ENCODE peak calls at places on chromosomes 13 and 19, in seven cellular contexts. One of them, this sample, is unnamed.
A peak's percentile ranks its signal among the peaks of the same experiment; 100 is the strongest.

GRCh38 chr13:102399791-102400618 is 1.8 kb downstream of the FGF14 start:
- DNase-seq in uterus: peak; percentile 15
- DNase-seq in left ventricle myocardium inferior: peak; percentile 25
- DNase-seq in AG09309: no peak
- DNase-seq in choroid plexus epithelial cell: no peak
- DNase-seq in breast epithelium: no peak
- DNase-seq in AG04449: no peak
- DNase-seq in this sample: no peak

GRCh38 chr19:6062274-6062673 is 48.0 kb downstream of the RFX2 start:
- DNase-seq in uterus: peak; percentile 41
- DNase-seq in left ventricle myocardium inferior: no peak
- DNase-seq in AG09309: no peak
- DNase-seq in choroid plexus epithelial cell: no peak
- DNase-seq in breast epithelium: peak; percentile 49
- DNase-seq in AG04449: no peak
- DNase-seq in this sample: peak; percentile 51

GRCh38 chr19:5052945-5053485 is 84.1 kb downstream of the KDM4B start:
- DNase-seq in uterus: no peak
- DNase-seq in left ventricle myocardium inferior: no peak
- DNase-seq in AG09309: no peak
- DNase-seq in choroid plexus epithelial cell: no peak
- DNase-seq in breast epithelium: no peak
- DNase-seq in AG04449: no peak
- DNase-seq in this sample: no peak

GRCh38 chr19:3880471-3881271 is at the start of gene ATCAY:
- DNase-seq in uterus: no peak
- DNase-seq in left ventricle myocardium inferior: no peak
- DNase-seq in AG09309: no peak
- DNase-seq in choroid plexus epithelial cell: no peak
- DNase-seq in breast epithelium: no peak
- DNase-seq in AG04449: no peak
- DNase-seq in this sample: no peak

GRCh38 chr13:28575200-28575599 is 80.3 kb upstream of the FLT1 start:
- DNase-seq in uterus: no peak
- DNase-seq in left ventricle myocardium inferior: no peak
- DNase-seq in AG09309: no peak
- DNase-seq in choroid plexus epithelial cell: no peak
- DNase-seq in breast epithelium: no peak
- DNase-seq in AG04449: no peak
- DNase-seq in this sample: no peak

GRCh38 chr19:47369923-47370625 is 21.0 kb downstream of the DHX34 start:
- DNase-seq in uterus: no peak
- DNase-seq in left ventricle myocardium inferior: no peak
- DNase-seq in AG09309: peak; percentile 34
- DNase-seq in choroid plexus epithelial cell: peak; percentile 90
- DNase-seq in breast epithelium: no peak
- DNase-seq in AG04449: peak; percentile 16
- DNase-seq in this sample: peak; percentile 33

GRCh38 chr19:44718441-44719261 is 19.7 kb downstream of the CEACAM16 start:
- DNase-seq in uterus: peak; percentile 62
- DNase-seq in left ventricle myocardium inferior: peak; percentile 78
- DNase-seq in AG09309: no peak
- DNase-seq in choroid plexus epithelial cell: no peak
- DNase-seq in breast epithelium: peak; percentile 85
- DNase-seq in AG04449: no peak
- DNase-seq in this sample: peak; percentile 89

GRCh38 chr13:32045963-32046785 is 14.6 kb downstream of the FRY start:
- DNase-seq in uterus: no peak
- DNase-seq in left ventricle myocardium inferior: no peak
- DNase-seq in AG09309: no peak
- DNase-seq in choroid plexus epithelial cell: peak; percentile 72
- DNase-seq in breast epithelium: no peak
- DNase-seq in AG04449: no peak
- DNase-seq in this sample: peak; percentile 74

GRCh38 chr13:83879431-83880171 is 2.7 kb downstream of the SLITRK1 start:
- DNase-seq in uterus: no peak
- DNase-seq in left ventricle myocardium inferior: no peak
- DNase-seq in AG09309: no peak
- DNase-seq in choroid plexus epithelial cell: no peak
- DNase-seq in breast epithelium: no peak
- DNase-seq in AG04449: no peak
- DNase-seq in this sample: no peak
- H3K4me3 ChIP-seq in uterus: no peak overlapping the region
- H3K4me3 ChIP-seq in left ventricle myocardium inferior: peak overlapping the region; percentile 17
- H3K4me3 ChIP-seq in AG09309: peak overlapping the region; percentile 72
- H3K4me3 ChIP-seq in choroid plexus epithelial cell: peak overlapping the region; percentile 50
- H3K4me3 ChIP-seq in breast epithelium: peak overlapping the region; percentile 53
- H3K4me3 ChIP-seq in AG04449: peak overlapping the region; percentile 65
- H3K4me3 ChIP-seq in this sample: peak overlapping the region; percentile 51

DNA sequence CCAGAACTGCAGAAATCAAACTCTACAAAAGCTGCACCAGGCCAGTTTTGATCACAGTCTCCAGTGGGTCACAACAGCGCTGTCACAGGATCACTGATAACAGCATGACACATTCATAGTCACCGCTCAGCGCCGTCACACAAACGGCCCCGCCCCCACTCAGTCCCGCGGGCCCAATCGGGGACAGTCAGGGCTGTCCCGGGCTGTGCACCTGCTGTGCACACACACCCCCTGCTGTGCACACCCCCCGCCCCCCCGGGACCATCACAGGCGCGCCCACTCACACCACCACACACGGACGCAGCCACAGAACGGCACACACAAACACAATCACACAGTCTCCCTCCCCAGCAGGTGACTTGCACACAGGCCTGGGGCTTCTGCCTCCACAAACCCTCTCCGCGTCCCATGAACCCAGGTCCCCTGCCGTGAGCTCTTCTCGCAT is 435 bp upstream of the ZNF382 start:
- DNase-seq in uterus: peak; percentile 17
- DNase-seq in left ventricle myocardium inferior: peak; percentile 74
- DNase-seq in AG09309: no peak
- DNase-seq in choroid plexus epithelial cell: peak; percentile 25
- DNase-seq in breast epithelium: no peak
- DNase-seq in AG04449: no peak
- DNase-seq in this sample: peak; percentile 2
- TF ChIP-seq CTCF in uterus: no peak
- TF ChIP-seq CTCF in left ventricle myocardium inferior: no peak
- TF ChIP-seq CTCF in AG09309: no peak
- TF ChIP-seq CTCF in choroid plexus epithelial cell: no peak
- TF ChIP-seq CTCF in breast epithelium: no peak
- TF ChIP-seq CTCF in AG04449: no peak
- TF ChIP-seq CTCF in this sample: no peak

GRCh38 chr19:22502766-22503165 is 80.6 kb upstream of the ZNF98 start:
- DNase-seq in uterus: no peak
- DNase-seq in left ventricle myocardium inferior: no peak
- DNase-seq in AG09309: no peak
- DNase-seq in choroid plexus epithelial cell: no peak
- DNase-seq in breast epithelium: no peak
- DNase-seq in AG04449: no peak
- DNase-seq in this sample: no peak
- H3K4me3 ChIP-seq in uterus: no peak overlapping the region
- H3K4me3 ChIP-seq in left ventricle myocardium inferior: no peak overlapping the region
- H3K4me3 ChIP-seq in AG09309: no peak overlapping the region
- H3K4me3 ChIP-seq in choroid plexus epithelial cell: no peak overlapping the region
- H3K4me3 ChIP-seq in breast epithelium: no peak overlapping the region
- H3K4me3 ChIP-seq in AG04449: no peak overlapping the region
- H3K4me3 ChIP-seq in this sample: no peak overlapping the region

GRCh38 chr19:16703677-16704076 is 16.0 kb upstream of the NWD1 start:
- DNase-seq in uterus: no peak
- DNase-seq in left ventricle myocardium inferior: no peak
- DNase-seq in AG09309: no peak
- DNase-seq in choroid plexus epithelial cell: no peak
- DNase-seq in breast epithelium: no peak
- DNase-seq in AG04449: no peak
- DNase-seq in this sample: no peak

GRCh38 chr19:16698914-16699313 is 20.7 kb upstream of the NWD1 start:
- DNase-seq in uterus: no peak
- DNase-seq in left ventricle myocardium inferior: peak; percentile 60
- DNase-seq in AG09309: no peak
- DNase-seq in choroid plexus epithelial cell: no peak
- DNase-seq in breast epithelium: no peak
- DNase-seq in AG04449: no peak
- DNase-seq in this sample: peak; percentile 30

DNA sequence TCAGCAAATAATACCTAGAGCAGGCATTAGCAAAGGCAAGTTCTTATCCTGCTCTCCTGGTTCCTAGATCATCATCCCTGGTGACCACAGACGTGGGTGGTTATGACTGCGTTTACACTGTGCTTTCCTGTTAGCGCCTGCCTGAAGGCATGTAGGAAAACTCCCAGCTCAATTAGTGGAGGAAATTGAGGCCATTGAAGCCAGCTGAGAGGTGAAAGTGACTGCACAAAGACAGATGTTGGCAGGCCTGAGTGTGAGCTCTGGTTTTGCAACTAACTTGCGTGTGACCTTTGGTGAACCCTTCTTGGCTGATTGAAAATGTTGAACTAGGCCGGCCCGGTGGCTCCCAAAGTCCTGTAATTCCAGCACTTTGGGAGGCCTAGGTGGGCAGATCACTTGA is 17.5 kb upstream of the NWD1 start:
- DNase-seq in uterus: no peak
- DNase-seq in left ventricle myocardium inferior: peak; percentile 46
- DNase-seq in AG09309: peak; percentile 62
- DNase-seq in choroid plexus epithelial cell: peak; percentile 54
- DNase-seq in breast epithelium: no peak
- DNase-seq in AG04449: peak; percentile 24
- DNase-seq in this sample: peak; percentile 88
- TF ChIP-seq CTCF in uterus: no peak
- TF ChIP-seq CTCF in left ventricle myocardium inferior: no peak
- TF ChIP-seq CTCF in AG09309: no peak
- TF ChIP-seq CTCF in choroid plexus epithelial cell: no peak
- TF ChIP-seq CTCF in breast epithelium: no peak
- TF ChIP-seq CTCF in AG04449: no peak
- TF ChIP-seq CTCF in this sample: no peak

GRCh38 chr13:76425930-76426329 is 460.3 kb downstream of the KCTD12 start:
- DNase-seq in uterus: no peak
- DNase-seq in left ventricle myocardium inferior: no peak
- DNase-seq in AG09309: peak; percentile 17
- DNase-seq in choroid plexus epithelial cell: peak; percentile 85
- DNase-seq in breast epithelium: no peak
- DNase-seq in AG04449: no peak
- DNase-seq in this sample: peak; percentile 94
- H3K4me3 ChIP-seq in uterus: no peak overlapping the region
- H3K4me3 ChIP-seq in left ventricle myocardium inferior: no peak overlapping the region
- H3K4me3 ChIP-seq in AG09309: no peak overlapping the region
- H3K4me3 ChIP-seq in choroid plexus epithelial cell: no peak overlapping the region
- H3K4me3 ChIP-seq in breast epithelium: no peak overlapping the region
- H3K4me3 ChIP-seq in AG04449: no peak overlapping the region
- H3K4me3 ChIP-seq in this sample: no peak overlapping the region

GRCh38 chr13:23707674-23708073 is 137.5 kb downstream of the TNFRSF19 start:
- DNase-seq in uterus: no peak
- DNase-seq in left ventricle myocardium inferior: no peak
- DNase-seq in AG09309: no peak
- DNase-seq in choroid plexus epithelial cell: peak; percentile 76
- DNase-seq in breast epithelium: no peak
- DNase-seq in AG04449: no peak
- DNase-seq in this sample: peak; percentile 57
- TF ChIP-seq CTCF in uterus: no peak
- TF ChIP-seq CTCF in left ventricle myocardium inferior: peak; percentile 47
- TF ChIP-seq CTCF in AG09309: peak; percentile 53
- TF ChIP-seq CTCF in choroid plexus epithelial cell: peak; percentile 77
- TF ChIP-seq CTCF in breast epithelium: no peak
- TF ChIP-seq CTCF in AG04449: no peak
- TF ChIP-seq CTCF in this sample: peak; percentile 43